ENCODE peak calls at places on chromosomes 4 and X, in five cellular contexts. O, Z, F, U and P are unnamed samples.

GRCh38 chrX:138945219-138945618 is 233.7 kb upstream of the FGF13 start:
- DNase-seq in O (no peak), Z (no peak), U (no peak), F (no peak), P (no peak)

GRCh38 chr4:14871676-14872430 is 130.4 kb upstream of the CPEB2 start:
- DNase-seq in F (no peak), O (no peak), Z (no peak), U (no peak), P (no peak)

GRCh38 chrX:16386126-16386525 is 218.8 kb downstream of the MAGEB17 start:
- DNase-seq in F (no peak), O (no peak), U (no peak), Z (no peak), P (no peak)

GRCh38 chr4:27790911-27791310 is 930.3 kb downstream of the STIM2 start:
- DNase-seq in U (no peak), Z (no peak), O (no peak), F (no peak), P (no peak)

GRCh38 chr4:28010543-28011235 is 1150.0 kb downstream of the STIM2 start:
- DNase-seq in F (no peak), U (no peak), O (no peak), Z (no peak), P (no peak)

GRCh38 chr4:84722720-84723119 is 139.8 kb downstream of the CDS1 start:
- DNase-seq in O (no peak), U (no peak), Z (no peak), F (no peak), P (no peak)

GRCh38 chr4:16082424-16083216 is 1.2 kb downstream of the PROM1 start:
- DNase-seq in F (peak; percentile 45), U (no peak), O (no peak), Z (no peak), P (no peak)

GRCh38 chr4:88860594-88860993 is 163.0 kb upstream of the NAP1L5 start:
- DNase-seq in F (no peak), Z (no peak), O (no peak), U (no peak), P (no peak)

GRCh38 chrX:148380614-148381561 is 119.5 kb upstream of the AFF2 start:
- DNase-seq in F (no peak), Z (peak; percentile 34), U (no peak), O (no peak), P (peak; percentile 46)

GRCh38 chr4:126748736-126749135 is 884.0 kb upstream of the INTU start:
- DNase-seq in O (no peak), F (no peak), Z (no peak), U (no peak), P (no peak)

GRCh38 chrX:118548831-118549230 is 53.2 kb downstream of the DOCK11 start:
- DNase-seq in U (no peak), Z (no peak), F (no peak), O (no peak), P (no peak)

DNA sequence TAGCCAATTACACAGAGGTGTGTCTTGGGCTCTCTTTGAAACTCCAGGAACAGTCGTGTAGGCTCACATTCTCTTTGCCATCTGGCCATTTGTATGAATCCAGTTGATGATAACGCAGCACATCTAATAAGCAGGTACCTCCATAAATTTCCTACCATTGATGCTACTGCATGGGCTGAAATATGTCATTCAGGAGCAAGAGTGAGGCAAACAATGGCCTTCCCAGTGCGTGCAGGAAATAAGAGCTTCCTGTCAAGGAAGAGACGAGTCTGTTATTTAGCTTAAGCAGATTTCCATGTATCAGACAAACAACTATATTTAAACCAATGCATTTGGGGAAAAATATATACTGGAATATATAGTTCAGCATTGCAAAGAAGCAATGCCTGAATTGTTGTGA is 102.1 kb upstream of the MXRA5 start:
- DNase-seq in Z (no peak), U (no peak), F (no peak), O (no peak), P (no peak)
- H3K4me3 ChIP-seq in Z (no peak overlapping the region), U (no peak overlapping the region), F (no peak overlapping the region), O (no peak overlapping the region), P (no peak overlapping the region)

GRCh38 chr4:47075919-47076318 is 44.6 kb downstream of the GABRB1 start:
- DNase-seq in U (no peak), Z (no peak), O (no peak), F (no peak), P (no peak)
- H3K4me3 ChIP-seq in U (no peak overlapping the region), Z (no peak overlapping the region), O (no peak overlapping the region), F (no peak overlapping the region), P (no peak overlapping the region)

GRCh38 chr4:95051689-95052026 is 293.9 kb downstream of the BMPR1B start:
- DNase-seq in Z (no peak), U (no peak), O (no peak), F (no peak), P (no peak)

GRCh38 chr4:95045429-95045828 is 287.7 kb downstream of the BMPR1B start:
- DNase-seq in Z (no peak), F (no peak), O (no peak), U (no peak), P (no peak)

GRCh38 chr4:95050980-95051688 is 293.4 kb downstream of the BMPR1B start:
- DNase-seq in F (no peak), Z (no peak), O (no peak), U (no peak), P (no peak)

GRCh38 chr4:95049838-95050237 is 292.1 kb downstream of the BMPR1B start:
- DNase-seq in O (no peak), U (no peak), Z (no peak), F (no peak), P (no peak)

GRCh38 chr4:95048296-95048695 is 290.5 kb downstream of the BMPR1B start:
- DNase-seq in U (no peak), Z (no peak), F (no peak), O (no peak), P (no peak)
- H3K4me3 ChIP-seq in U (no peak overlapping the region), Z (no peak overlapping the region), F (no peak overlapping the region), O (no peak overlapping the region), P (no peak overlapping the region)

GRCh38 chr4:79212311-79212710 is 113.5 kb downstream of the NAA11 start:
- DNase-seq in Z (no peak), U (no peak), F (no peak), O (no peak), P (no peak)

GRCh38 chr4:79211490-79211889 is 114.4 kb downstream of the NAA11 start:
- DNase-seq in Z (no peak), F (no peak), O (no peak), U (no peak), P (no peak)

GRCh38 chr4:79213040-79213439 is 112.8 kb downstream of the NAA11 start:
- DNase-seq in F (no peak), O (no peak), Z (no peak), U (no peak), P (no peak)

GRCh38 chr4:79209822-79210635 is 115.8 kb downstream of the NAA11 start:
- DNase-seq in Z (no peak), U (no peak), O (no peak), F (peak; percentile 78), P (no peak)

DNA sequence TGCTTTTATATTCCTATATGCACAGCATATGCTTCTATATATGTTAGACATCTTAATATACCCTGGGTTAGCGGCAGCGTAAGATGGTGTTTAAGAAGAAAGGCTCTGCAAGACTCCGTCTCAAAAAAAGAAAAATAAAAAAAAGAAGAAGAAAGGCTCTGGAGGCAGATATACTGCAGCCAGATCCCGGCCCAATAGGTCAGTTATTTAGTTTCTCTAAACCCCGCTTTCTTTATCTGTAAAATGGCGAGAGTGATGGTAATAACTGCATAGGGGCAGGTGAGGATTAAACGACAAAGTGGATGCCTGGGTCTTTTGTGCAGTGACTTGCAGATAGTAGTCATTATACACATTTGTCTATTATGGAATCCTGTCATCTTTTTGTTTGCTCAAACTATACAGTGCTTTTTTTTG is 115.2 kb downstream of the NAA11 start:
- DNase-seq in F (no peak), Z (no peak), O (no peak), U (no peak), P (no peak)
- H3K4me3 ChIP-seq in F (no peak overlapping the region), Z (no peak overlapping the region), O (no peak overlapping the region), U (no peak overlapping the region), P (no peak overlapping the region)

DNA sequence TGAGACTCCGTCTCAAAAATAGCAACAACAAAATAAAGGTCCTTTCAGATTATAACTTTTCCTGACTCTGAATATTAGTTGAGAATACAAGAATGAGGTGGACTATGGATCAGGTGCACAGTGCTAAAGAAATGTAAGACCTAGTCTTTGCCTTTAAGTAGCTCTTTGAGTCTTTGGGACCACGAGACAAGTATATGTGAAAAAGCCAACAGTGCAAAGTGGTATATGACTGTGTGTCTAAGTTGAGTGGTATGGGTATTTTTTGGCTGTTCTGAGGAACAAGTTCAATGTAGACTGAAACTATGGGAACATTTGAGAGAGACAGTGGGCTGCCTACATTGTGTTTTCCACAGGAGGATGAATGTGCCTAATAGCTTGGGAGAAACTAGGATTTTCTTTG is 2.8 kb downstream of the GAB1 start:
- DNase-seq in U (no peak), Z (no peak), F (no peak), O (no peak), P (no peak)
- H3K4me3 ChIP-seq in U (peak overlapping the region; percentile 87), Z (no peak overlapping the region), F (no peak overlapping the region), O (no peak overlapping the region), P (no peak overlapping the region)

GRCh38 chr4:23305026-23305425 is 584.8 kb downstream of the PPARGC1A start:
- DNase-seq in O (no peak), F (no peak), U (no peak), Z (no peak), P (no peak)
- H3K4me3 ChIP-seq in O (no peak overlapping the region), F (no peak overlapping the region), U (no peak overlapping the region), Z (no peak overlapping the region), P (no peak overlapping the region)